ENCODE peak calls at places on chromosomes 12 and 14, in ten cellular contexts. One of them, this sample, is unnamed.

GRCh38 chr12:58942345-58942744 is 22.0 kb upstream of the LRIG3 start:
- DNase-seq in NCI-H345: no peak
- DNase-seq in memory B cell: no peak
- DNase-seq in fibroblast of lung: no peak
- DNase-seq in Daoy: no peak
- DNase-seq in stimulated activated CD4-positive, alpha-beta T cell treated with anti-CD3 and anti-CD28 coated beads, Interleukin-4, amount 100 ng/mL, for 24 hours: no peak
- DNase-seq in left cardiac atrium: no peak
- DNase-seq in GM04504: no peak
- DNase-seq in GM10248: no peak
- DNase-seq in left lung: no peak
- DNase-seq in this sample: no peak

GRCh38 chr14:20988717-20989116 is 1.1 kb upstream of the METTL17 start:
- DNase-seq in GM10248: no peak
- DNase-seq in Daoy: peak; percentile 15
- DNase-seq in stimulated activated CD4-positive, alpha-beta T cell treated with anti-CD3 and anti-CD28 coated beads, Interleukin-4, amount 100 ng/mL, for 24 hours: no peak
- DNase-seq in left cardiac atrium: no peak
- DNase-seq in GM04504: no peak
- DNase-seq in left lung: no peak
- DNase-seq in memory B cell: no peak
- DNase-seq in NCI-H345: no peak
- DNase-seq in fibroblast of lung: no peak
- DNase-seq in this sample: no peak

GRCh38 chr14:32826404-32827082 is 112.1 kb upstream of the NPAS3 start:
- DNase-seq in GM04504: no peak
- DNase-seq in left cardiac atrium: no peak
- DNase-seq in NCI-H345: no peak
- DNase-seq in left lung: no peak
- DNase-seq in GM10248: no peak
- DNase-seq in memory B cell: no peak
- DNase-seq in stimulated activated CD4-positive, alpha-beta T cell treated with anti-CD3 and anti-CD28 coated beads, Interleukin-4, amount 100 ng/mL, for 24 hours: no peak
- DNase-seq in Daoy: no peak
- DNase-seq in fibroblast of lung: peak; percentile 36
- DNase-seq in this sample: no peak

GRCh38 chr12:62834971-62835547 is 99.9 kb downstream of the PPM1H start:
- DNase-seq in GM04504: no peak
- DNase-seq in Daoy: peak; percentile 74
- DNase-seq in fibroblast of lung: peak; percentile 69
- DNase-seq in NCI-H345: no peak
- DNase-seq in memory B cell: no peak
- DNase-seq in GM10248: no peak
- DNase-seq in left cardiac atrium: no peak
- DNase-seq in stimulated activated CD4-positive, alpha-beta T cell treated with anti-CD3 and anti-CD28 coated beads, Interleukin-4, amount 100 ng/mL, for 24 hours: no peak
- DNase-seq in left lung: no peak
- DNase-seq in this sample: no peak

GRCh38 chr12:109888179-109889020 is 8.1 kb upstream of the GLTP start:
- DNase-seq in NCI-H345: no peak
- DNase-seq in stimulated activated CD4-positive, alpha-beta T cell treated with anti-CD3 and anti-CD28 coated beads, Interleukin-4, amount 100 ng/mL, for 24 hours: peak; percentile 43
- DNase-seq in GM10248: no peak
- DNase-seq in left cardiac atrium: no peak
- DNase-seq in memory B cell: no peak
- DNase-seq in Daoy: peak; percentile 86
- DNase-seq in left lung: no peak
- DNase-seq in GM04504: peak; percentile 93
- DNase-seq in fibroblast of lung: peak; percentile 95
- DNase-seq in this sample: no peak

GRCh38 chr12:57107456-57107855 is 3.7 kb downstream of the STAT6 start:
- DNase-seq in GM10248: no peak
- DNase-seq in left lung: no peak
- DNase-seq in fibroblast of lung: no peak
- DNase-seq in GM04504: no peak
- DNase-seq in stimulated activated CD4-positive, alpha-beta T cell treated with anti-CD3 and anti-CD28 coated beads, Interleukin-4, amount 100 ng/mL, for 24 hours: no peak
- DNase-seq in left cardiac atrium: no peak
- DNase-seq in NCI-H345: no peak
- DNase-seq in memory B cell: no peak
- DNase-seq in Daoy: no peak
- DNase-seq in this sample: no peak

GRCh38 chr14:58844544-58844943 is 206.8 kb downstream of the DACT1 start:
- DNase-seq in GM10248: no peak
- DNase-seq in Daoy: no peak
- DNase-seq in left cardiac atrium: no peak
- DNase-seq in memory B cell: no peak
- DNase-seq in NCI-H345: no peak
- DNase-seq in stimulated activated CD4-positive, alpha-beta T cell treated with anti-CD3 and anti-CD28 coated beads, Interleukin-4, amount 100 ng/mL, for 24 hours: no peak
- DNase-seq in GM04504: no peak
- DNase-seq in fibroblast of lung: no peak
- DNase-seq in left lung: no peak
- DNase-seq in this sample: no peak

GRCh38 chr14:90382491-90383125 is 14.2 kb upstream of the CALM1 start:
- DNase-seq in memory B cell: no peak
- DNase-seq in GM10248: no peak
- DNase-seq in Daoy: peak; percentile 73
- DNase-seq in stimulated activated CD4-positive, alpha-beta T cell treated with anti-CD3 and anti-CD28 coated beads, Interleukin-4, amount 100 ng/mL, for 24 hours: peak; percentile 81
- DNase-seq in left lung: peak; percentile 78
- DNase-seq in NCI-H345: peak; percentile 74
- DNase-seq in fibroblast of lung: peak; percentile 78
- DNase-seq in GM04504: peak; percentile 72
- DNase-seq in left cardiac atrium: peak; percentile 73
- DNase-seq in this sample: peak; percentile 69

GRCh38 chr12:51985136-51985835 is 21.5 kb upstream of the TAMALIN start:
- DNase-seq in left lung: no peak
- DNase-seq in stimulated activated CD4-positive, alpha-beta T cell treated with anti-CD3 and anti-CD28 coated beads, Interleukin-4, amount 100 ng/mL, for 24 hours: no peak
- DNase-seq in NCI-H345: no peak
- DNase-seq in fibroblast of lung: no peak
- DNase-seq in GM04504: no peak
- DNase-seq in memory B cell: no peak
- DNase-seq in Daoy: no peak
- DNase-seq in left cardiac atrium: no peak
- DNase-seq in GM10248: no peak
- DNase-seq in this sample: no peak

GRCh38 chr12:75099215-75099614 is 110.4 kb downstream of the KCNC2 start:
- DNase-seq in NCI-H345: no peak
- DNase-seq in memory B cell: no peak
- DNase-seq in fibroblast of lung: peak; percentile 7
- DNase-seq in Daoy: no peak
- DNase-seq in GM10248: no peak
- DNase-seq in left cardiac atrium: no peak
- DNase-seq in stimulated activated CD4-positive, alpha-beta T cell treated with anti-CD3 and anti-CD28 coated beads, Interleukin-4, amount 100 ng/mL, for 24 hours: no peak
- DNase-seq in GM04504: no peak
- DNase-seq in left lung: no peak
- DNase-seq in this sample: no peak

GRCh38 chr12:130455161-130455560 is 117.5 kb downstream of the PIWIL1 start:
- DNase-seq in stimulated activated CD4-positive, alpha-beta T cell treated with anti-CD3 and anti-CD28 coated beads, Interleukin-4, amount 100 ng/mL, for 24 hours: no peak
- DNase-seq in GM04504: no peak
- DNase-seq in NCI-H345: no peak
- DNase-seq in fibroblast of lung: no peak
- DNase-seq in left lung: no peak
- DNase-seq in left cardiac atrium: no peak
- DNase-seq in GM10248: no peak
- DNase-seq in Daoy: no peak
- DNase-seq in memory B cell: no peak
- DNase-seq in this sample: no peak

GRCh38 chr12:24997970-24998582 is 49.2 kb upstream of the BCAT1 start:
- DNase-seq in left cardiac atrium: no peak
- DNase-seq in Daoy: peak; percentile 50
- DNase-seq in memory B cell: no peak
- DNase-seq in GM10248: peak; percentile 62
- DNase-seq in NCI-H345: no peak
- DNase-seq in fibroblast of lung: peak; percentile 97
- DNase-seq in GM04504: no peak
- DNase-seq in left lung: no peak
- DNase-seq in stimulated activated CD4-positive, alpha-beta T cell treated with anti-CD3 and anti-CD28 coated beads, Interleukin-4, amount 100 ng/mL, for 24 hours: no peak
- DNase-seq in this sample: peak; percentile 72

GRCh38 chr12:57135487-57135886 is 7.2 kb downstream of the LRP1 start:
- DNase-seq in Daoy: no peak
- DNase-seq in memory B cell: no peak
- DNase-seq in fibroblast of lung: peak; percentile 42
- DNase-seq in left cardiac atrium: no peak
- DNase-seq in stimulated activated CD4-positive, alpha-beta T cell treated with anti-CD3 and anti-CD28 coated beads, Interleukin-4, amount 100 ng/mL, for 24 hours: no peak
- DNase-seq in NCI-H345: no peak
- DNase-seq in left lung: no peak
- DNase-seq in GM10248: no peak
- DNase-seq in GM04504: no peak
- DNase-seq in this sample: no peak

GRCh38 chr12:69701821-69702220 is 2.7 kb upstream of the BEST3 start:
- DNase-seq in left lung: no peak
- DNase-seq in NCI-H345: no peak
- DNase-seq in memory B cell: no peak
- DNase-seq in left cardiac atrium: no peak
- DNase-seq in GM10248: no peak
- DNase-seq in stimulated activated CD4-positive, alpha-beta T cell treated with anti-CD3 and anti-CD28 coated beads, Interleukin-4, amount 100 ng/mL, for 24 hours: no peak
- DNase-seq in fibroblast of lung: no peak
- DNase-seq in Daoy: peak; percentile 22
- DNase-seq in GM04504: no peak
- DNase-seq in this sample: no peak

GRCh38 chr14:68173227-68173972 is 353.8 kb downstream of the RAD51B start:
- DNase-seq in NCI-H345: no peak
- DNase-seq in GM10248: no peak
- DNase-seq in memory B cell: no peak
- DNase-seq in fibroblast of lung: peak; percentile 44
- DNase-seq in GM04504: no peak
- DNase-seq in left cardiac atrium: no peak
- DNase-seq in Daoy: no peak
- DNase-seq in left lung: no peak
- DNase-seq in stimulated activated CD4-positive, alpha-beta T cell treated with anti-CD3 and anti-CD28 coated beads, Interleukin-4, amount 100 ng/mL, for 24 hours: no peak
- DNase-seq in this sample: no peak

GRCh38 chr14:21231020-21231652 is 38.1 kb downstream of the HNRNPC start:
- DNase-seq in left cardiac atrium: no peak
- DNase-seq in Daoy: no peak
- DNase-seq in NCI-H345: no peak
- DNase-seq in stimulated activated CD4-positive, alpha-beta T cell treated with anti-CD3 and anti-CD28 coated beads, Interleukin-4, amount 100 ng/mL, for 24 hours: no peak
- DNase-seq in left lung: no peak
- DNase-seq in memory B cell: no peak
- DNase-seq in GM10248: no peak
- DNase-seq in GM04504: no peak
- DNase-seq in fibroblast of lung: no peak
- DNase-seq in this sample: no peak

GRCh38 chr12:3218150-3218845 is 141.1 kb downstream of the TSPAN9 start:
- DNase-seq in GM10248: peak; percentile 54
- DNase-seq in fibroblast of lung: peak; percentile 76
- DNase-seq in left lung: peak; percentile 82
- DNase-seq in Daoy: peak; percentile 84
- DNase-seq in stimulated activated CD4-positive, alpha-beta T cell treated with anti-CD3 and anti-CD28 coated beads, Interleukin-4, amount 100 ng/mL, for 24 hours: no peak
- DNase-seq in memory B cell: no peak
- DNase-seq in left cardiac atrium: peak; percentile 89
- DNase-seq in NCI-H345: peak; percentile 64
- DNase-seq in GM04504: peak; percentile 38
- DNase-seq in this sample: no peak

GRCh38 chr14:74620497-74620921 is 8.5 kb upstream of the LTBP2 start:
- DNase-seq in memory B cell: no peak
- DNase-seq in GM04504: peak; percentile 83
- DNase-seq in GM10248: no peak
- DNase-seq in Daoy: peak; percentile 98
- DNase-seq in left cardiac atrium: no peak
- DNase-seq in left lung: no peak
- DNase-seq in NCI-H345: no peak
- DNase-seq in fibroblast of lung: peak; percentile 100
- DNase-seq in stimulated activated CD4-positive, alpha-beta T cell treated with anti-CD3 and anti-CD28 coated beads, Interleukin-4, amount 100 ng/mL, for 24 hours: peak; percentile 38
- DNase-seq in this sample: no peak

GRCh38 chr12:52010152-52010622 is 3.4 kb downstream of the TAMALIN start:
- DNase-seq in NCI-H345: no peak
- DNase-seq in left lung: no peak
- DNase-seq in Daoy: peak; percentile 68
- DNase-seq in GM04504: no peak
- DNase-seq in GM10248: no peak
- DNase-seq in fibroblast of lung: peak; percentile 85
- DNase-seq in left cardiac atrium: peak; percentile 88
- DNase-seq in memory B cell: no peak
- DNase-seq in stimulated activated CD4-positive, alpha-beta T cell treated with anti-CD3 and anti-CD28 coated beads, Interleukin-4, amount 100 ng/mL, for 24 hours: no peak
- DNase-seq in this sample: peak; percentile 89

GRCh38 chr12:91343010-91343409 is 160.4 kb upstream of the DCN start:
- DNase-seq in Daoy: no peak
- DNase-seq in memory B cell: no peak
- DNase-seq in left lung: no peak
- DNase-seq in stimulated activated CD4-positive, alpha-beta T cell treated with anti-CD3 and anti-CD28 coated beads, Interleukin-4, amount 100 ng/mL, for 24 hours: no peak
- DNase-seq in GM04504: no peak
- DNase-seq in fibroblast of lung: no peak
- DNase-seq in NCI-H345: no peak
- DNase-seq in GM10248: no peak
- DNase-seq in left cardiac atrium: no peak
- DNase-seq in this sample: no peak

GRCh38 chr14:68363841-68364711 is 428.8 kb downstream of the ZFP36L1 start:
- DNase-seq in Daoy: peak; percentile 77
- DNase-seq in left cardiac atrium: peak; percentile 42
- DNase-seq in left lung: peak; percentile 87
- DNase-seq in NCI-H345: no peak
- DNase-seq in fibroblast of lung: peak; percentile 85
- DNase-seq in GM04504: no peak
- DNase-seq in GM10248: no peak
- DNase-seq in stimulated activated CD4-positive, alpha-beta T cell treated with anti-CD3 and anti-CD28 coated beads, Interleukin-4, amount 100 ng/mL, for 24 hours: no peak
- DNase-seq in memory B cell: no peak
- DNase-seq in this sample: peak; percentile 86

GRCh38 chr14:59427653-59428578 is 37.3 kb downstream of the GPR135 start:
- DNase-seq in GM04504: no peak
- DNase-seq in fibroblast of lung: peak; percentile 58
- DNase-seq in left cardiac atrium: peak; percentile 62
- DNase-seq in NCI-H345: no peak
- DNase-seq in memory B cell: no peak
- DNase-seq in Daoy: peak; percentile 45
- DNase-seq in GM10248: no peak
- DNase-seq in left lung: no peak
- DNase-seq in stimulated activated CD4-positive, alpha-beta T cell treated with anti-CD3 and anti-CD28 coated beads, Interleukin-4, amount 100 ng/mL, for 24 hours: no peak
- DNase-seq in this sample: no peak

GRCh38 chr12:62211510-62211909 is 48.7 kb upstream of the USP15 start:
- DNase-seq in stimulated activated CD4-positive, alpha-beta T cell treated with anti-CD3 and anti-CD28 coated beads, Interleukin-4, amount 100 ng/mL, for 24 hours: no peak
- DNase-seq in memory B cell: no peak
- DNase-seq in fibroblast of lung: no peak
- DNase-seq in GM04504: no peak
- DNase-seq in left lung: no peak
- DNase-seq in GM10248: no peak
- DNase-seq in left cardiac atrium: no peak
- DNase-seq in NCI-H345: no peak
- DNase-seq in Daoy: no peak
- DNase-seq in this sample: no peak

GRCh38 chr14:74922752-74923401 is at the start of gene RPS6KL1:
- DNase-seq in stimulated activated CD4-positive, alpha-beta T cell treated with anti-CD3 and anti-CD28 coated beads, Interleukin-4, amount 100 ng/mL, for 24 hours: peak; percentile 77
- DNase-seq in memory B cell: peak; percentile 61
- DNase-seq in GM04504: peak; percentile 27
- DNase-seq in GM10248: peak; percentile 93
- DNase-seq in left cardiac atrium: peak; percentile 91
- DNase-seq in left lung: peak; percentile 91
- DNase-seq in Daoy: peak; percentile 93
- DNase-seq in fibroblast of lung: peak; percentile 75
- DNase-seq in NCI-H345: peak; percentile 91
- DNase-seq in this sample: no peak

GRCh38 chr12:106149096-106149784 is 10.5 kb upstream of the NUAK1 start:
- DNase-seq in GM04504: no peak
- DNase-seq in GM10248: no peak
- DNase-seq in Daoy: no peak
- DNase-seq in left lung: no peak
- DNase-seq in stimulated activated CD4-positive, alpha-beta T cell treated with anti-CD3 and anti-CD28 coated beads, Interleukin-4, amount 100 ng/mL, for 24 hours: no peak
- DNase-seq in left cardiac atrium: no peak
- DNase-seq in NCI-H345: no peak
- DNase-seq in fibroblast of lung: no peak
- DNase-seq in memory B cell: no peak
- DNase-seq in this sample: no peak

GRCh38 chr14:100850841-100851585 is 25.1 kb downstream of the MEG3 start:
- DNase-seq in fibroblast of lung: no peak
- DNase-seq in GM10248: peak; percentile 71
- DNase-seq in NCI-H345: peak; percentile 63
- DNase-seq in Daoy: peak; percentile 76
- DNase-seq in left cardiac atrium: peak; percentile 63
- DNase-seq in GM04504: no peak
- DNase-seq in memory B cell: peak; percentile 71
- DNase-seq in stimulated activated CD4-positive, alpha-beta T cell treated with anti-CD3 and anti-CD28 coated beads, Interleukin-4, amount 100 ng/mL, for 24 hours: peak; percentile 80
- DNase-seq in left lung: peak; percentile 94
- DNase-seq in this sample: no peak

GRCh38 chr14:50303744-50304471 is 8.1 kb downstream of the L2HGDH start:
- DNase-seq in Daoy: no peak
- DNase-seq in stimulated activated CD4-positive, alpha-beta T cell treated with anti-CD3 and anti-CD28 coated beads, Interleukin-4, amount 100 ng/mL, for 24 hours: no peak
- DNase-seq in memory B cell: no peak
- DNase-seq in GM10248: no peak
- DNase-seq in fibroblast of lung: peak; percentile 61
- DNase-seq in GM04504: no peak
- DNase-seq in left lung: no peak
- DNase-seq in left cardiac atrium: no peak
- DNase-seq in NCI-H345: no peak
- DNase-seq in this sample: no peak

GRCh38 chr14:70735043-70735442 is 74.3 kb downstream of the MAP3K9 start:
- DNase-seq in fibroblast of lung: no peak
- DNase-seq in Daoy: peak; percentile 55
- DNase-seq in memory B cell: no peak
- DNase-seq in stimulated activated CD4-positive, alpha-beta T cell treated with anti-CD3 and anti-CD28 coated beads, Interleukin-4, amount 100 ng/mL, for 24 hours: no peak
- DNase-seq in left cardiac atrium: no peak
- DNase-seq in GM04504: no peak
- DNase-seq in GM10248: no peak
- DNase-seq in left lung: no peak
- DNase-seq in NCI-H345: peak; percentile 84
- DNase-seq in this sample: no peak